ENCODE peak calls at places on chromosome 21, in five cellular contexts. R is esophagus squamous epithelium, L is hepatocyte, Y is GM10248, N is glutamatergic neuron. U is an unnamed sample.
A peak's percentile ranks its signal among the peaks of the same experiment; 100 is the strongest.

GRCh38 chr21:16563795-16564194 is 834.0 kb downstream of the USP25 start:
- DNase-seq in R (no peak), L (no peak), Y (no peak), N (no peak), U (no peak)

GRCh38 chr21:37536616-37537278 is 170.2 kb downstream of the DYRK1A start:
- DNase-seq in R (no peak), L (no peak), Y (no peak), N (no peak), U (no peak)

GRCh38 chr21:37886120-37886519 is 30.1 kb downstream of the KCNJ6 start:
- DNase-seq in R (no peak), L (no peak), Y (no peak), N (no peak), U (no peak)

GRCh38 chr21:27477321-27477720 is 510.4 kb upstream of the ADAMTS5 start:
- DNase-seq in R (no peak), L (no peak), Y (no peak), N (no peak), U (no peak)

GRCh38 chr21:35974801-35975200 is 85.5 kb downstream of the SETD4 start:
- DNase-seq in R (no peak), L (no peak), Y (no peak), N (no peak), U (no peak)

GRCh38 chr21:35682874-35683549 is 377.3 kb downstream of the SETD4 start:
- DNase-seq in R (no peak), L (no peak), Y (no peak), N (no peak), U (no peak)

GRCh38 chr21:43884012-43884860 is 19.2 kb downstream of the AGPAT3 start:
- DNase-seq in R (no peak), L (peak; percentile 91), Y (peak; percentile 74), N (no peak), U (peak; percentile 70)

GRCh38 chr21:26438976-26439375 is 134.1 kb downstream of the CYYR1 start:
- DNase-seq in R (no peak), L (no peak), Y (no peak), N (no peak), U (no peak)

GRCh38 chr21:36236052-36236730 is 79.6 kb downstream of the DOP1B start:
- DNase-seq in R (no peak), L (no peak), Y (no peak), N (no peak), U (peak; percentile 44)

GRCh38 chr21:41289431-41289830 is 27.2 kb upstream of the FAM3B start:
- DNase-seq in R (no peak), L (peak; percentile 29), Y (no peak), N (no peak), U (no peak)

GRCh38 chr21:32523463-32523862 is 61.9 kb downstream of the TCP10L start:
- DNase-seq in R (no peak), L (no peak), Y (no peak), N (no peak), U (no peak)

GRCh38 chr21:34012640-34013039 is 60.7 kb upstream of the MRPS6 start:
- DNase-seq in R (no peak), L (no peak), Y (no peak), N (no peak), U (no peak)

GRCh38 chr21:41425954-41426655 is at the start of gene MX1:
- DNase-seq in R (no peak), L (peak; percentile 81), Y (peak; percentile 92), N (peak; percentile 52), U (peak; percentile 91)

GRCh38 chr21:41367598-41368360 is 6.0 kb downstream of the MX2 start:
- DNase-seq in R (peak; percentile 6), L (no peak), Y (peak; percentile 84), N (no peak), U (peak; percentile 87)

GRCh38 chr21:41280115-41280919 is 36.3 kb upstream of the FAM3B start:
- DNase-seq in R (no peak), L (peak; percentile 59), Y (no peak), N (no peak), U (no peak)

GRCh38 chr21:26939532-26940181 is 27.2 kb downstream of the ADAMTS5 start:
- DNase-seq in R (no peak), L (no peak), Y (no peak), N (peak; percentile 35), U (no peak)

GRCh38 chr21:43734830-43735229 is 15.9 kb downstream of the PDXK start:
- DNase-seq in R (no peak), L (no peak), Y (no peak), N (no peak), U (no peak)

GRCh38 chr21:43849532-43850299 is 15.3 kb upstream of the AGPAT3 start:
- DNase-seq in R (no peak), L (no peak), Y (no peak), N (no peak), U (no peak)

GRCh38 chr21:19913995-19914394 is 1084.2 kb upstream of the NCAM2 start:
- DNase-seq in R (no peak), L (no peak), Y (no peak), N (no peak), U (no peak)

GRCh38 chr21:34795152-34796141 is 126.7 kb downstream of the CLIC6 start:
- DNase-seq in R (no peak), L (peak; percentile 68), Y (no peak), N (no peak), U (no peak)

GRCh38 chr21:33162436-33162921 is 67.3 kb upstream of the IFNAR2 start:
- DNase-seq in R (no peak), L (no peak), Y (no peak), N (no peak), U (no peak)

GRCh38 chr21:35525443-35525842 is 476.3 kb upstream of the RUNX1 start:
- DNase-seq in R (no peak), L (no peak), Y (no peak), N (no peak), U (no peak)

GRCh38 chr21:34807881-34808568 is 139.2 kb downstream of the CLIC6 start:
- DNase-seq in R (no peak), L (peak; percentile 72), Y (peak; percentile 33), N (no peak), U (no peak)

GRCh38 chr21:44711327-44712202 is at the start of gene TSPEAR:
- DNase-seq in R (no peak), L (peak; percentile 46), Y (no peak), N (no peak), U (no peak)

GRCh38 chr21:44509539-44509938 is 30.5 kb downstream of the KRTAP10-1 start:
- DNase-seq in R (no peak), L (no peak), Y (no peak), N (no peak), U (no peak)

GRCh38 chr21:25342811-25343210 is 264.5 kb downstream of the MRPL39 start:
- DNase-seq in R (no peak), L (no peak), Y (no peak), N (no peak), U (no peak)

GRCh38 chr21:44834951-44835646 is 17.2 kb upstream of the SUMO3 start:
- DNase-seq in R (no peak), L (no peak), Y (no peak), N (no peak), U (no peak)

GRCh38 chr21:43916691-43917514 is 51.9 kb downstream of the AGPAT3 start:
- DNase-seq in R (no peak), L (no peak), Y (peak; percentile 75), N (no peak), U (peak; percentile 86)

GRCh38 chr21:29102791-29103257 is 27.6 kb upstream of the MAP3K7CL start:
- DNase-seq in R (no peak), L (no peak), Y (no peak), N (no peak), U (no peak)

GRCh38 chr21:29105218-29105617 is 25.2 kb upstream of the MAP3K7CL start:
- DNase-seq in R (no peak), L (peak; percentile 65), Y (no peak), N (no peak), U (no peak)

GRCh38 chr21:29104239-29104708 is 26.2 kb upstream of the MAP3K7CL start:
- DNase-seq in R (no peak), L (no peak), Y (peak; percentile 34), N (no peak), U (peak; percentile 19)
- TF ChIP-seq CTCF in R (no peak), L (no peak), Y (no peak), N (no peak), U (no peak)

DNA sequence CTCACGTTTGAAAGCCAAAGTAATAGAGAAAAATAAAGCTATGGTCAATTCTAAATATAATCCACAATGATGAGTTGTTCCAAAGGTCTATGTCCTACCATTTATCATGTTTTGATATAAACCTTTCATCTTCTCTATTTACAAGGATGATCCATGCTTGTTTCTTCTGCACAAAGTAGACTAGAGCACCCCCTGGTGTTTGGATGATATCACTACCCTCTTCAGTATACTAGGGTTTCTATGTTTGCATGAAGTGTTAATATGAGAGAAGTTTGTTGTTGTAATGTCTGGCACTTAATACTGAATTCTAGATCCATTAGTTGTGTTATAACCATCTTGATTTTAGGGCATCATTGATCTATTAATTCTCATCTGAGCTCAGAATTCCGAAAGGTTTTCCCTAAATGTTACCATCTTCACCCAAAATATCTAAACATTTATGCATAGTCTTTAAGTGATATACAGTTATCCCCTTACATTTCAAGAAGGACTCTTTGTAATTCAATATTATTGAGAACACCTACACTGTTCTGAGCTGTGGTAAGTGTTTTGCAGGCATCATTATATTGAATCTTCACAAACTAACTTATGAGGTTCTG is 21.1 kb downstream of the CLDN8 start:
- DNase-seq in R (no peak), L (peak; percentile 67), Y (no peak), N (no peak), U (no peak)
- TF ChIP-seq CTCF in R (peak; percentile 57), L (peak; percentile 62), Y (no peak), N (peak; percentile 85), U (peak; percentile 23)

GRCh38 chr21:23160914-23161313 is 2162.7 kb downstream of the NCAM2 start:
- DNase-seq in R (no peak), L (no peak), Y (no peak), N (no peak), U (no peak)
- TF ChIP-seq CTCF in R (no peak), L (peak; percentile 7), Y (no peak), N (no peak), U (no peak)

GRCh38 chr21:46151261-46151988 is 4.0 kb downstream of the FTCD start:
- DNase-seq in R (no peak), L (no peak), Y (no peak), N (peak; percentile 50), U (no peak)

GRCh38 chr21:46151989-46152938 is 3.1 kb downstream of the FTCD start:
- DNase-seq in R (no peak), L (no peak), Y (no peak), N (peak; percentile 19), U (no peak)

GRCh38 chr21:46149205-46149901 is 6.0 kb downstream of the FTCD start:
- DNase-seq in R (no peak), L (no peak), Y (no peak), N (peak; percentile 14), U (no peak)

GRCh38 chr21:46150073-46150472 is 5.3 kb downstream of the FTCD start:
- DNase-seq in R (no peak), L (no peak), Y (no peak), N (peak; percentile 29), U (no peak)

DNA sequence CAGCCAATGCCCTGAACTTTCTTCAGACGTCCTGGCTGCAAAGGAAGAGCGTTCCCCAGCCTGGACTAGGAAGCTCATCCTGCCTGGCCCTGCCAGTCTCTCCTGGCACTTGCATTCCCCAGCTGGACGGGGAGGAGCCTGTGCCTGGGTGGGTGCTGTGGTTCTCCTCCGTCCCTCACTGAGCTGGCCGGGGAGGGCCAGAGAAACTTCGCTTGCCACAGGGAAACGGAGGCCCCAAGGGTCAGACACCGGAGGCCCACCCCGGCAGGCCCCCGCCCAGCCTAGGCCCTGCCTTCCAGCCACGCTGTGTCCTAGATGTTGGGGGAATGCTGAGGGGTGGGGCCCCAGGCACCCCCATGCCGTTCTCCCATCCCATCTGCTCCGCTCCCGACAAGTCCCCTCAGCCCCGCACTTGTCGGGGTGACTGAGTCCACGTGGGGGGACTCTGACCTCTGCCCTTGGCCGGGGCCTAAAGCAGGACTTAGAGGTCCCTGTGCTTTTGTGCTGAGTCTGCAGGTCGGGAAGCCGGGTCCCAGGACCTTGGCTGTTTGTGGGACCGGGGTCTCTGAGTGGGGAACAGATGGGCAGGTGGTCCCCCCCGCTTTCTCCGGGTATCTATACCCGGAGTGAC is 4.8 kb downstream of the FTCD start:
- DNase-seq in R (no peak), L (no peak), Y (no peak), N (peak; percentile 10), U (no peak)
- TF ChIP-seq CTCF in R (no peak), L (no peak), Y (no peak), N (no peak), U (no peak)

U was measured in GM13977.